ENCODE peak calls at places on chromosome 9, in six cellular contexts. C is adipocyte; E is stomach; Q is OCI-LY7; B is naive thymus-derived CD4-positive, alpha-beta T cell; V is CD8-positive, alpha-beta T cell. K is an unnamed sample.
A peak's percentile ranks its signal among the peaks of the same experiment; 100 is the strongest.

GRCh38 chr9:27549196-27549737 is 19.7 kb upstream of the MOB3B start:
- DNase-seq in C (peak; percentile 86), E (no peak), Q (no peak), B (no peak), V (no peak), K (no peak)

GRCh38 chr9:131033269-131034224 is 24.6 kb downstream of the LAMC3 start:
- DNase-seq in C (no peak), E (no peak), Q (no peak), B (no peak), V (no peak), K (no peak)

GRCh38 chr9:135253305-135254004 is 166.0 kb downstream of the OLFM1 start:
- DNase-seq in C (no peak), E (no peak), Q (no peak), B (no peak), V (no peak), K (no peak)

GRCh38 chr9:5920860-5921328 is 30.2 kb downstream of the MLANA start:
- DNase-seq in C (peak; percentile 8), E (no peak), Q (peak; percentile 12), B (no peak), V (no peak), K (no peak)

GRCh38 chr9:88678008-88678407 is 143.0 kb downstream of the NXNL2 start:
- DNase-seq in C (no peak), E (no peak), Q (no peak), B (no peak), V (no peak), K (no peak)

GRCh38 chr9:123327697-123328100 is 28.3 kb upstream of the CRB2 start:
- DNase-seq in C (no peak), E (peak; percentile 82), Q (no peak), B (no peak), V (no peak), K (no peak)

GRCh38 chr9:4939118-4939561 is 45.9 kb upstream of the JAK2 start:
- DNase-seq in C (no peak), E (no peak), Q (peak; percentile 67), B (no peak), V (no peak), K (peak; percentile 33)

GRCh38 chr9:88965473-88965872 is 25.8 kb upstream of the S1PR3 start:
- DNase-seq in C (no peak), E (no peak), Q (no peak), B (no peak), V (no peak), K (no peak)

GRCh38 chr9:70816316-70816715 is 305.1 kb downstream of the TRPM3 start:
- DNase-seq in C (no peak), E (no peak), Q (no peak), B (no peak), V (no peak), K (no peak)

GRCh38 chr9:113509463-113509862 is 45.9 kb downstream of the RGS3 start:
- DNase-seq in C (peak; percentile 25), E (no peak), Q (no peak), B (no peak), V (no peak), K (no peak)

GRCh38 chr9:72364679-72365524 is at the start of gene ZFAND5:
- DNase-seq in C (peak; percentile 99), E (peak; percentile 99), Q (peak; percentile 94), B (peak; percentile 91), V (peak; percentile 90), K (peak; percentile 82)

GRCh38 chr9:114117996-114118830 is 19.1 kb upstream of the KIF12 start:
- DNase-seq in C (no peak), E (peak; percentile 67), Q (no peak), B (no peak), V (no peak), K (no peak)

GRCh38 chr9:13364271-13364670 is 84.8 kb upstream of the MPDZ start:
- DNase-seq in C (no peak), E (no peak), Q (no peak), B (no peak), V (no peak), K (no peak)

GRCh38 chr9:126499005-126499910 is 114.5 kb upstream of the LMX1B start:
- DNase-seq in C (peak; percentile 79), E (peak; percentile 56), Q (peak; percentile 48), B (peak; percentile 48), V (peak; percentile 24), K (no peak)
- H3K4me3 ChIP-seq in C (peak overlapping the region; percentile 79), E (peak overlapping the region; percentile 41), Q (peak overlapping the region; percentile 33), B (peak overlapping the region; percentile 39), V (peak overlapping the region; percentile 44), K (no peak overlapping the region)

GRCh38 chr9:20603524-20604268 is 18.6 kb downstream of the MLLT3 start:
- DNase-seq in C (peak; percentile 76), E (no peak), Q (no peak), B (no peak), V (no peak), K (no peak)
- H3K4me3 ChIP-seq in C (peak overlapping the region; percentile 75), E (no peak overlapping the region), Q (no peak overlapping the region), B (no peak overlapping the region), V (no peak overlapping the region), K (no peak overlapping the region)

DNA sequence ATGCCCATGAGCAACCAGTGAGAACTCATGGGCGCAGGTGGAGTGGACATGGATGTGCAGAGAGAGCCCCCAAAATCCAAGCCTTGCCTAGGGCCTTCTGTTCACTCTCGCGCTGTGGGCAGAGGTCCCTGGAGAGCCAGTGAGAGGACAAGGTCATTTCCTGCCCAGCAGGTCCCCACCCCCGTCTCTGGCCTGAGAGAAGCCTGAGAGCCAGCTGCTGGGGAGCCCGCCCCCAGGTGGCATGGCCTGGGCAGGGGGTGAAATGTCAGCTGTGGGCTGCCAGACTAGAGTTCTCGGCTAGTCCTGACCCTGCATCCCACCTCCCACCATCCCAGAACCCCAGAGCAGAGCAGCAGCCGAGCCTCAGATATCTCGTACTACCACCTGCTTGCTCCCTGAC is 85.3 kb downstream of the BARX1 start:
- DNase-seq in C (no peak), E (no peak), Q (no peak), B (no peak), V (no peak), K (no peak)
- H3K4me3 ChIP-seq in C (no peak overlapping the region), E (no peak overlapping the region), Q (no peak overlapping the region), B (no peak overlapping the region), V (no peak overlapping the region), K (no peak overlapping the region)

GRCh38 chr9:108444400-108445358 is 411.1 kb downstream of the ACTL7B start:
- DNase-seq in C (peak; percentile 94), E (no peak), Q (no peak), B (no peak), V (no peak), K (no peak)
- H3K4me3 ChIP-seq in C (peak overlapping the region; percentile 81), E (no peak overlapping the region), Q (no peak overlapping the region), B (no peak overlapping the region), V (no peak overlapping the region), K (no peak overlapping the region)